ENCODE peak calls at places on chromosome 17, in four cellular contexts. W is body of pancreas, I is heart left ventricle, C is thoracic aorta. A is an unnamed sample. For H3K4me1, the result is how much of the 10 kb centered on the place peaks cover.

GRCh38 chr17:81420769-81421462 is 25.7 kb downstream of the BAHCC1 start:
- DNase-seq in C (peak), W (peak), I (peak), A (peak)

GRCh38 chr17:50913120-50913519 is 47.0 kb upstream of the TOB1 start:
- DNase-seq in W (no peak), I (no peak), C (no peak), A (no peak)

GRCh38 chr17:70041575-70041974 is 33.5 kb upstream of the KCNJ16 start:
- DNase-seq in W (no peak), C (no peak), I (no peak), A (no peak)

GRCh38 chr17:6108382-6108781 is 38.2 kb downstream of the WSCD1 start:
- DNase-seq in C (no peak), W (no peak), I (no peak), A (no peak)

GRCh38 chr17:17122781-17123483 is 80.7 kb downstream of the MPRIP start:
- DNase-seq in W (no peak), C (no peak), I (no peak), A (no peak)

GRCh38 chr17:1907818-1908698 is 78.3 kb downstream of the RPA1 start:
- DNase-seq in C (no peak), I (no peak), W (no peak), A (no peak)

GRCh38 chr17:66957951-66958579 is 6.4 kb upstream of the CACNG4 start:
- DNase-seq in C (no peak), W (no peak), I (no peak), A (no peak)

GRCh38 chr17:7440823-7441174 is 1.5 kb downstream of the FGF11 start:
- DNase-seq in I (peak), C (no peak), W (no peak), A (peak)

GRCh38 chr17:75069783-75070182 is 18.0 kb upstream of the SLC16A5 start:
- DNase-seq in C (no peak), I (no peak), W (no peak), A (peak)

GRCh38 chr17:37410357-37410756 is 3.7 kb downstream of the TADA2A start:
- DNase-seq in W (no peak), C (no peak), I (no peak), A (no peak)
- H3K27ac ChIP-seq in W (no peak), C (no peak), I (no peak), A (no peak)

GRCh38 chr17:27892542-27892865 is 661 bp downstream of the LYRM9 start:
- DNase-seq in C (no peak), I (no peak), W (no peak), A (no peak)
- H3K4me1 ChIP-seq in C (under half), I (under half), W (under half), A (under half)

GRCh38 chr17:78344666-78345065 is 15.2 kb downstream of the SOCS3 start:
- DNase-seq in W (no peak), I (no peak), C (no peak), A (no peak)
- H3K27ac ChIP-seq in W (no peak), I (no peak), C (no peak), A (no peak)

GRCh38 chr17:19771971-19772630 is 24.0 kb upstream of the ALDH3A1 start:
- DNase-seq in C (no peak), I (no peak), W (no peak), A (no peak)
- H3K4me1 ChIP-seq in C (under half), I (under half), W (under half), A (under half)

GRCh38 chr17:72452286-72453173 is 331.7 kb downstream of the SOX9 start:
- DNase-seq in I (no peak), C (no peak), W (no peak), A (no peak)
- H3K27ac ChIP-seq in I (no peak), C (no peak), W (no peak), A (no peak)

DNA sequence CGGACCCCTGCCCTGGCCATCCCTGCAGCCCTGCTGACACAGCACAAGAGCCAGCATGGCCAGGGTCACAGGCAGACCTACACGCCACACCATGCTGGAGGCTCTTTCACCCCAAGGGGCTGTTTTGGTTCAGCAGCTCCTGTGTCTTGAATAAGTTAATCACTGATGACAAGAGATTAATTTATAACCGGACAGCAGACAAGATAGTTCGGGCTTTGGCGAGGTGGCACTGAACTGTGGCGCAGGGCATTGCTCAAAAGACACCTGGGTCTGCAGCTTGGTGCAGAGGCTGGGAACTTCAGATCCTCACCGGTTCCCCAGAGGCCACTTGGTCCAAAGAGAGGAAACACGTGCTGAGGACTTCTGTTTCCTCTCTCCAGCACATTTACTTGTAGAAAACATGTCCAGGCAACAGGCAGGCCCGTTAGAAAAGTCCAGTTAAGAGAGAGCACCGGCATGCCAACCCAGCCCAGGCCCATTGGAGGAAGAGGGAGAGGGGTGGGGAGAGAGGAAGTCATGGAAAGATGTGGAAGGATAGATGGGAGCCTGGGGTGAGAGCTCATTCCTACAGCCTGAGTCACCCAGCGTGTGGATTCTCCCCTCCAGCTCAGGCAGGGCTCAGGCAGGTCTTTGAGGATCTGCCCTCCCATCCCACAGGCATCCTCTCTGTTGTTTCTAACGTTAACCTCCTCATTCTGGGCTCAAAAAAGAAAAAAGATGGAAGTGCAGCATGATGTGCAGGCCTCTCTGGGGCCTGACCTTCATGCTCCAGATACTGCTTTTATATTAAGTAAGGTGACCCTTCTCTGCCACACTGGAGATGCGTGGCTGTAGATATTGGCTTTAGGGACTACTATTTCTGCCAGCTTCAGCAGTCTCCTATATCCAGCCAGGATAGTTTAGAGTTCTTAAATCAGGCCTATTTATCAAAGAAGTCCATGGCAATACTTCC is 80.0 kb upstream of the HNF1B start:
- DNase-seq in C (no peak), I (no peak), W (no peak), A (no peak)
- H3K4me1 ChIP-seq in C (under half), I (under half), W (under half), A (under half)

GRCh38 chr17:33017366-33017765 is 25.7 kb downstream of the SPACA3 start:
- DNase-seq in W (no peak), I (no peak), C (no peak), A (no peak)
- H3K27ac ChIP-seq in W (no peak), I (no peak), C (no peak), A (no peak)

GRCh38 chr17:8914554-8914953 is 47.1 kb upstream of the PIK3R6 start:
- DNase-seq in C (no peak), I (no peak), W (no peak), A (no peak)

GRCh38 chr17:8912060-8912981 is 44.8 kb upstream of the PIK3R6 start:
- DNase-seq in W (no peak), I (no peak), C (no peak), A (no peak)

GRCh38 chr17:8913091-8913490 is 45.6 kb upstream of the PIK3R6 start:
- DNase-seq in C (no peak), I (no peak), W (no peak), A (no peak)

GRCh38 chr17:8916470-8916869 is 49.0 kb upstream of the PIK3R6 start:
- DNase-seq in C (no peak), I (no peak), W (peak), A (peak)

GRCh38 chr17:8913879-8914278 is 46.4 kb upstream of the PIK3R6 start:
- DNase-seq in I (no peak), C (no peak), W (no peak), A (no peak)
- H3K4me1 ChIP-seq in I (under half), C (under half), W (under half), A (under half)

A was measured in right cardiac atrium.